ENCODE peak calls at places on chromosomes 1 and 21, in four cellular contexts. D is heart right ventricle, H is psoas muscle, E is AG04450. M is an unnamed sample.
A peak's percentile ranks its signal among the peaks of the same experiment; 100 is the strongest.

GRCh38 chr1:27057801-27058647 is 45.4 kb upstream of the TENT5B start:
- DNase-seq in H (no peak), D (no peak), E (no peak), M (no peak)

GRCh38 chr1:15386128-15386824 is 23.4 kb upstream of the EFHD2 start:
- DNase-seq in D (no peak), E (no peak), H (no peak), M (no peak)

GRCh38 chr1:35505911-35506798 is 51.0 kb downstream of the KIAA0319L start:
- DNase-seq in D (no peak), E (peak; percentile 8), H (no peak), M (peak; percentile 99)

GRCh38 chr1:33007190-33008050 is 29.3 kb downstream of the AK2 start:
- DNase-seq in D (no peak), E (peak; percentile 79), H (no peak), M (no peak)

GRCh38 chr21:24514081-24514733 is 1093.1 kb downstream of the MRPL39 start:
- DNase-seq in E (no peak), D (no peak), H (no peak), M (no peak)

GRCh38 chr1:51990478-51990965 is at the start of gene RAB3B:
- DNase-seq in D (peak; percentile 42), E (peak; percentile 6), H (peak; percentile 64), M (no peak)

GRCh38 chr1:85654066-85654782 is 54.0 kb downstream of the ZNHIT6 start:
- DNase-seq in H (no peak), E (no peak), D (no peak), M (peak; percentile 3)

GRCh38 chr1:66464802-66465201 is 69.2 kb upstream of the SGIP1 start:
- DNase-seq in D (no peak), H (no peak), E (peak; percentile 92), M (peak; percentile 29)

GRCh38 chr1:185567006-185567405 is 167.2 kb upstream of the HMCN1 start:
- DNase-seq in D (no peak), E (no peak), H (no peak), M (no peak)

GRCh38 chr1:46084553-46085448 is 47.6 kb downstream of the PIK3R3 start:
- DNase-seq in D (no peak), H (no peak), E (no peak), M (no peak)

GRCh38 chr1:145785481-145785880 is 38.4 kb downstream of the RNF115 start:
- DNase-seq in H (no peak), E (no peak), D (no peak), M (no peak)

GRCh38 chr1:185342672-185343259 is 25.7 kb upstream of the IVNS1ABP start:
- DNase-seq in E (no peak), D (no peak), H (no peak), M (no peak)

GRCh38 chr21:18026359-18026758 is 207.2 kb upstream of the C21orf91 start:
- DNase-seq in H (no peak), E (no peak), D (no peak), M (no peak)

GRCh38 chr1:116262995-116263385 is 110.1 kb upstream of the ATP1A1 start:
- DNase-seq in D (no peak), E (no peak), H (no peak), M (no peak)

GRCh38 chr1:57982852-57983251 is 559.0 kb upstream of the DAB1 start:
- DNase-seq in D (no peak), E (no peak), H (no peak), M (no peak)

GRCh38 chr1:116881879-116882520 is 27.7 kb upstream of the PTGFRN start:
- DNase-seq in E (peak; percentile 18), H (no peak), D (no peak), M (no peak)

GRCh38 chr1:25561426-25562100 is 18.2 kb downstream of the LDLRAP1 start:
- DNase-seq in D (no peak), E (no peak), H (peak; percentile 25), M (no peak)

GRCh38 chr1:25559996-25560395 is 16.6 kb downstream of the LDLRAP1 start:
- DNase-seq in D (no peak), H (peak; percentile 29), E (no peak), M (no peak)

GRCh38 chr1:25560788-25561187 is 17.4 kb downstream of the LDLRAP1 start:
- DNase-seq in D (no peak), E (no peak), H (peak; percentile 36), M (no peak)

GRCh38 chr1:25556791-25557476 is 13.5 kb downstream of the LDLRAP1 start:
- DNase-seq in H (peak; percentile 47), E (no peak), D (no peak), M (no peak)

DNA sequence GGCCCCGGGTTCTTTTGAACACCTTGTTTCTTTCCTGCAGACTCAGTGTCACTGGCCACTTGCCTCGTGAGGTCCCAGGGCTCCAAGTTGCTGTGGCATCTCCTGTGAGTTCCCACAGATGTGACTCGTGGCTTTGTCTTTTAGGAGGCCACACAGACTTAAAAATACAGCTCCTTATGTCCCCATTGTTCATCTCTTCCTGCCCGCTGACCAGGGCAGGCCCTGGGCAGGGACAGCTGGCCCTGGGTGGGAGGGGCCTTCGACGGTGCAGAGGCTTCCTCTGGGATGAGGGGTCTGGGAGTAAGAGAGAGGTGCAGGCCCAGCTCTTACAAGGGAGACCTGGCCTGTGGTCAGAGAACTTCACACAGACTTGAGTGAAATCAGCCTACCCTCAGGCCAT is 15.6 kb downstream of the LDLRAP1 start:
- DNase-seq in E (no peak), D (no peak), H (peak; percentile 42), M (no peak)
- TF ChIP-seq CTCF in E (no peak), D (no peak), H (no peak), M (no peak)

GRCh38 chr1:38014724-38015424 is 2.3 kb downstream of the UTP11 start:
- DNase-seq in D (no peak), E (no peak), H (peak; percentile 57), M (no peak)
- H3K4me3 ChIP-seq in D (no peak overlapping the region), E (no peak overlapping the region), H (peak overlapping the region; percentile 85), M (no peak overlapping the region)

DNA sequence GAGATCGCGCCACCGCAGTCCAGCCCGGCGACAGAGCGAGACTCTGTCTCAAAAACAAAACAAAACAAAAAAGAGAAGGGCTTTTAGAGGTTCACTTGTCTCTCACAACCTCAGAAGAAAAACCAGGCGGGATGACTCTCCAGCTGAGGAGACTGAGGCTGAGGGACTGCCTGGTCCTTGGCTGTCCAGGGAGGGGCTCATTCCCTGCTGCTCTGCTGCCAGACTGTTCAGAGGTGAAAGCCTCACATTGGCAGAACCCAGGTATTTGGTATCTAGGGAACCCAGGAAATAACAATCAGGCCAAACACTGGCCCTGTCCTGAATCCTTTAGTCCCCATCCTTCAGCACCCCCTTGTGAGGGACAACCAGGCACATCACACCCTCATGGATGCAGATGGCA is 33.6 kb downstream of the CD247 start:
- DNase-seq in D (no peak), H (no peak), E (no peak), M (no peak)
- TF ChIP-seq CTCF in D (no peak), H (no peak), E (no peak), M (no peak)

DNA sequence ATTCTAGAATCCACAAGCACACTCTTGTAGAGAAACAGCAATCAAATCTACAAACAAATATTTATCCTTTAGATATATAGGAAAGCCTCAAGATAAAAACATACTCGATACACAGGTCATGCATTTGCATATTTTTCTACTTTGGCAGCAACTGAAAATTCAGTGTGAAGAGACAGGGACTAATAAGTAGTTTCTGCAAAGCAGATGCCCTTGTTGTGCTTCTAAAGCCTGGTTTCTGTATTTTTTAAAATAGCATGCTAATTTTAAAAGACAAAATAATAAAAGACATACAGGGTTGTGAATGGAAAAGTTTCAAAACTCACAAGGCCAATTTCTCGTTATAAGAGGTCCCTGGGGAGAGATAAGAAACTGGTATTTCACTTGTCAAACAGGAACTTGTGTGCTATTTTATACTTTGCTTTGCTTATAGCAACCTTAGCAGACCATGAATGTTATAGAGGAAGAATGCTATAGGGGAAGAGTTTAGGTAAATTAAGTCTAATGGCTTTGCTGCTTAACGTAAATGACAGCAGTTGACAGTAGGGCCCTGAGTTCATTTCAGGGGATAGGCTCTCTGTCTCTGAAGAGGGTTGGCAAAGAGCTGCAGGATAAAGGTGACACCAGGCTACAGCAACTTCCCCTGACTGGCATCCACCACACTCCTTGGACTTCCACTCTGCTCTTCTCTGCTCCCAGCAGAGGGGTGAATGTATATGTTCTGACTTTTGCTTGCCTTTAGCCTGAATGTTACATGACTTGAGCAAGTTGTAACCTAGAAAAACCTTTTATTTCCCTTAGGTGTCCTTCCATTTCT is 9.4 kb upstream of the RGS13 start:
- DNase-seq in E (no peak), D (no peak), H (no peak), M (no peak)
- H3K4me3 ChIP-seq in E (no peak overlapping the region), D (no peak overlapping the region), H (no peak overlapping the region), M (no peak overlapping the region)

GRCh38 chr1:167697667-167698141 is 24.1 kb upstream of the MPZL1 start:
- DNase-seq in H (peak; percentile 93), E (no peak), D (peak; percentile 74), M (no peak)
- TF ChIP-seq CTCF in H (no peak), E (no peak), D (no peak), M (no peak)

M was measured in epithelial cell of proximal tubule.